ENCODE peak calls at places on chromosomes 11 and 22, in five cellular contexts. R is astrocyte of the cerebellum, P is fibroblast of villous mesenchyme, T is GM12878, K is breast epithelium. Q is an unnamed sample.
A peak's percentile ranks its signal among the peaks of the same experiment; 100 is the strongest.

GRCh38 chr22:46593211-46593676 is 26.9 kb upstream of the GRAMD4 start:
- DNase-seq in R (no peak), P (no peak), T (no peak), K (no peak), Q (no peak)

GRCh38 chr11:14644396-14645246 is 1.0 kb downstream of the PDE3B start:
- DNase-seq in R (no peak), P (peak; percentile 20), T (no peak), K (no peak), Q (peak; percentile 13)

GRCh38 chr11:112570335-112570734 is 309.7 kb upstream of the PLET1 start:
- DNase-seq in R (no peak), P (no peak), T (no peak), K (no peak), Q (no peak)

GRCh38 chr11:18633256-18634139 is 644 bp downstream of the SPTY2D1 start:
- DNase-seq in R (no peak), P (peak; percentile 60), T (peak; percentile 75), K (no peak), Q (peak; percentile 12)

GRCh38 chr22:36921309-36922096 is 8.1 kb downstream of the CSF2RB start:
- DNase-seq in R (no peak), P (no peak), T (peak; percentile 69), K (no peak), Q (no peak)

GRCh38 chr22:26308467-26308866 is 120.6 kb upstream of the ASPHD2 start:
- DNase-seq in R (no peak), P (no peak), T (no peak), K (no peak), Q (no peak)

GRCh38 chr11:126310229-126310991 is 6.5 kb downstream of the DCPS start:
- DNase-seq in R (peak; percentile 55), P (peak; percentile 78), T (no peak), K (peak; percentile 50), Q (peak; percentile 85)

GRCh38 chr11:2093575-2094353 is 45.4 kb downstream of the IGF2 start:
- DNase-seq in R (no peak), P (no peak), T (no peak), K (peak; percentile 91), Q (peak; percentile 30)

GRCh38 chr11:1518301-1518700 is 31.7 kb upstream of the MOB2 start:
- DNase-seq in R (no peak), P (no peak), T (no peak), K (no peak), Q (no peak)

GRCh38 chr11:119065369-119065768 is 2.2 kb upstream of the VPS11 start:
- DNase-seq in R (no peak), P (peak; percentile 47), T (no peak), K (no peak), Q (peak; percentile 50)

GRCh38 chr11:2376751-2377451 is at the start of gene CD81:
- DNase-seq in R (no peak), P (peak; percentile 52), T (no peak), K (no peak), Q (peak; percentile 58)

GRCh38 chr11:126153999-126154398 is 57.5 kb downstream of the RPUSD4 start:
- DNase-seq in R (peak; percentile 64), P (peak; percentile 90), T (no peak), K (no peak), Q (peak; percentile 61)

GRCh38 chr11:100719809-100720221 is 32.7 kb downstream of the ARHGAP42 start:
- DNase-seq in R (peak; percentile 96), P (peak; percentile 78), T (no peak), K (no peak), Q (peak; percentile 95)

GRCh38 chr11:128462802-128463385 is 124.5 kb downstream of the ETS1 start:
- DNase-seq in R (no peak), P (no peak), T (no peak), K (no peak), Q (no peak)

GRCh38 chr11:36488096-36488495 is 22.0 kb downstream of the TRAF6 start:
- DNase-seq in R (no peak), P (no peak), T (no peak), K (no peak), Q (no peak)

GRCh38 chr11:36490026-36490806 is 19.9 kb downstream of the TRAF6 start:
- DNase-seq in R (no peak), P (no peak), T (no peak), K (no peak), Q (no peak)

GRCh38 chr11:36487619-36488018 is 22.5 kb downstream of the TRAF6 start:
- DNase-seq in R (no peak), P (no peak), T (no peak), K (no peak), Q (no peak)

GRCh38 chr11:36493332-36493731 is 16.7 kb downstream of the TRAF6 start:
- DNase-seq in R (no peak), P (no peak), T (no peak), K (no peak), Q (no peak)

GRCh38 chr11:36492724-36493304 is 17.3 kb downstream of the TRAF6 start:
- DNase-seq in R (no peak), P (peak; percentile 68), T (no peak), K (no peak), Q (peak; percentile 78)
- TF ChIP-seq CTCF in R (peak; percentile 76), P (peak; percentile 84), T (peak; percentile 70), K (peak; percentile 60), Q (peak; percentile 72)

DNA sequence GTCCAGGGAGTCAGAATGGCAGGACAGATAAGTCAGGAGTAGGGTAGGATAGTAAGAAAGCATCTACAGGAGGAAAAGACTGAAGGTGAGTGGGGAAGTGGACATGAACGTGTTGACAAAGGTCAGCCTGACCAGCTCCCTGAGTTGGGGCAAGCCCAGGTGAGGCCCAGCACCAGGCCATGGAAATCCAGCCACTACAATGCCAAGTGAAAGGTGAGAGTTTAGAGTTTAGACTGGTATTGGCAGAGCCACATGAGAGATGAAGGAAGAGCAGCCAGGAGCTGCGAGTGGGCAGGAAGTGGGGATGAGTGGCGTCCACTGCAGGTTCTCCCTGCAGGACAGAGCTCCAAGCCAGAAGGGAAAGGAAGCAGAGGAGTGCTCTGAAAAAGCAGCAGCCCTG is 16.5 kb upstream of the SMCO4 start:
- DNase-seq in R (no peak), P (no peak), T (no peak), K (no peak), Q (no peak)
- TF ChIP-seq CTCF in R (no peak), P (no peak), T (no peak), K (no peak), Q (no peak)

DNA sequence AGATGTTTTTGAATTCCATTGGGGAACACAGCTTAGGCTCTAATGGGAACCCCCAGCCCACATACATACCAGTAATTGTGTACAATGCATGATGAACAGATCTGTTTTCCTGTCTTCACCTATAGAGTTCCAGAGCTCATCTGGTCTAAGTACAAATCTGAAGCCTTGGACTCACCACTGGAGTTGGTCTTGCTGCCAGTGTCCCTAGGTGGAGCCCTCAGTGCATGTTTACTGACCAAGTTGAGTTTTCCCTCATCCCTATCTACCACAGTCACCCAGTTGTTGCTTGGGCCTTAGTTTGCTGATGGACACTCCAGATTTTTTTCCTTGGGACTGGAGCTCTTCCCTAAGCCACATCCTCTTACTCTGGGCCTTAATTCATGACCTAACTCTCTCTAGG is 159.2 kb upstream of the DDI1 start:
- DNase-seq in R (no peak), P (peak; percentile 12), T (no peak), K (no peak), Q (peak; percentile 46)
- TF ChIP-seq CTCF in R (peak; percentile 11), P (peak; percentile 23), T (peak; percentile 14), K (no peak), Q (no peak)

GRCh38 chr11:129949976-129950318 is 52.7 kb downstream of the PRDM10 start:
- DNase-seq in R (no peak), P (no peak), T (no peak), K (no peak), Q (no peak)

GRCh38 chr11:129950319-129951034 is 52.2 kb downstream of the PRDM10 start:
- DNase-seq in R (peak; percentile 27), P (peak; percentile 69), T (no peak), K (peak; percentile 57), Q (peak; percentile 91)

GRCh38 chr11:129951201-129951882 is 51.3 kb downstream of the PRDM10 start:
- DNase-seq in R (no peak), P (no peak), T (no peak), K (peak; percentile 71), Q (no peak)

GRCh38 chr11:129949067-129949466 is 53.6 kb downstream of the PRDM10 start:
- DNase-seq in R (no peak), P (no peak), T (no peak), K (no peak), Q (no peak)

GRCh38 chr11:129951883-129952262 is 50.8 kb downstream of the PRDM10 start:
- DNase-seq in R (no peak), P (no peak), T (no peak), K (no peak), Q (no peak)
- TF ChIP-seq CTCF in R (no peak), P (no peak), T (no peak), K (no peak), Q (no peak)

DNA sequence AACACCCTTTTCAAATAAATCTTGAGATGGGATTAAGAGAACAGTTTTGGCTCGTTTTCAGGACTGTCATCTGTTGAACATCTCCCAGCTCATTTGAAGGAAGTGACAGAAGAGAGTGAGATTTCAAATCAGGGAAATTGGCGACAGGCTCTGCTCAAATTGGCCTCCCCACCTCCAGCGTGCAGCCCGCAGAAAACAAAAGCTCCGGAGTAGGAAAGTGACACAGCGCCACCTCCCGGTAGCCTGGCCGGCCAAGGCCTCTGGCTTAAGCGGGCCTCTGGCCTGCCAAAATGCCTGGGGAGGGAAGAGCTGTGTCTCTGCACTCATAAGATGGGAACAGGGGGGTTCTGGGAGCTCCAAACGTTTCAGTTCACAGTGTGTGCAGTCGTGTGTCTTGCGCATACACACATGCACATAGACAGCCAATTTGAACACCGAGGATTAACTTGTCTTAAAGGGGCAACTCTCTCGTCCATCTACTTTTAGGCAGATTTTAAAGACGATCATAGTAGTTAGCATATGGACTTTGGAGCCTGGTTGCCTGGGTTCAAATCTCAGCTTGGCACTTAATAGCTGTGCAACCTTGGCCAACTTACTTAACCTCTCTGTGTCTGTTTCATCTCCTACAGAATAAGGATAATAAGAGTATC is 132.7 kb upstream of the RCN1 start:
- DNase-seq in R (no peak), P (peak; percentile 47), T (peak; percentile 9), K (no peak), Q (peak; percentile 66)
- TF ChIP-seq CTCF in R (peak; percentile 93), P (peak; percentile 92), T (peak; percentile 91), K (peak; percentile 38), Q (peak; percentile 92)

Q was measured in cardiac fibroblast.